ENCODE peak calls at places on chromosome 13, in nine cellular contexts. One of them, this sample, is unnamed.

GRCh38 chr13:97121894-97122293 is 100.2 kb upstream of the MBNL2 start:
- DNase-seq in RWPE2: no peak
- DNase-seq in breast epithelium: no peak
- DNase-seq in AG10803: no peak
- DNase-seq in Peyer's patch: no peak
- DNase-seq in psoas muscle: no peak
- DNase-seq in fibroblast of lung: no peak
- DNase-seq in upper lobe of right lung: no peak
- DNase-seq in transverse colon: no peak
- DNase-seq in this sample: no peak

GRCh38 chr13:30845297-30846214 is 60.5 kb upstream of the MEDAG start:
- DNase-seq in AG10803: no peak
- DNase-seq in RWPE2: no peak
- DNase-seq in transverse colon: no peak
- DNase-seq in fibroblast of lung: no peak
- DNase-seq in upper lobe of right lung: no peak
- DNase-seq in Peyer's patch: no peak
- DNase-seq in breast epithelium: no peak
- DNase-seq in psoas muscle: no peak
- DNase-seq in this sample: no peak

GRCh38 chr13:75513271-75513670 is 24.4 kb downstream of the COMMD6 start:
- DNase-seq in RWPE2: no peak
- DNase-seq in Peyer's patch: no peak
- DNase-seq in breast epithelium: no peak
- DNase-seq in fibroblast of lung: no peak
- DNase-seq in transverse colon: no peak
- DNase-seq in psoas muscle: no peak
- DNase-seq in upper lobe of right lung: no peak
- DNase-seq in AG10803: no peak
- DNase-seq in this sample: no peak

GRCh38 chr13:60647547-60647946 is 250.5 kb downstream of the TDRD3 start:
- DNase-seq in RWPE2: no peak
- DNase-seq in breast epithelium: no peak
- DNase-seq in transverse colon: no peak
- DNase-seq in Peyer's patch: no peak
- DNase-seq in upper lobe of right lung: no peak
- DNase-seq in AG10803: no peak
- DNase-seq in psoas muscle: no peak
- DNase-seq in fibroblast of lung: no peak
- DNase-seq in this sample: no peak

GRCh38 chr13:35826626-35827254 is 304.4 kb downstream of the DCLK1 start:
- DNase-seq in psoas muscle: no peak
- DNase-seq in AG10803: no peak
- DNase-seq in upper lobe of right lung: no peak
- DNase-seq in fibroblast of lung: no peak
- DNase-seq in transverse colon: no peak
- DNase-seq in RWPE2: no peak
- DNase-seq in breast epithelium: no peak
- DNase-seq in Peyer's patch: no peak
- DNase-seq in this sample: no peak

GRCh38 chr13:84570831-84571230 is 688.6 kb upstream of the SLITRK1 start:
- DNase-seq in Peyer's patch: no peak
- DNase-seq in psoas muscle: no peak
- DNase-seq in transverse colon: no peak
- DNase-seq in AG10803: no peak
- DNase-seq in fibroblast of lung: peak; percentile 4
- DNase-seq in breast epithelium: no peak
- DNase-seq in upper lobe of right lung: no peak
- DNase-seq in RWPE2: no peak
- DNase-seq in this sample: peak; percentile 41

GRCh38 chr13:42039457-42039945 is 8.9 kb upstream of the DGKH start:
- DNase-seq in AG10803: no peak
- DNase-seq in psoas muscle: no peak
- DNase-seq in transverse colon: no peak
- DNase-seq in upper lobe of right lung: no peak
- DNase-seq in breast epithelium: no peak
- DNase-seq in fibroblast of lung: no peak
- DNase-seq in Peyer's patch: no peak
- DNase-seq in RWPE2: no peak
- DNase-seq in this sample: no peak

GRCh38 chr13:101529419-101529818 is 76.9 kb downstream of the ITGBL1 start:
- DNase-seq in transverse colon: no peak
- DNase-seq in fibroblast of lung: peak; percentile 77
- DNase-seq in upper lobe of right lung: no peak
- DNase-seq in AG10803: peak; percentile 87
- DNase-seq in breast epithelium: no peak
- DNase-seq in Peyer's patch: no peak
- DNase-seq in psoas muscle: no peak
- DNase-seq in RWPE2: no peak
- DNase-seq in this sample: peak; percentile 96

GRCh38 chr13:34116651-34117050 is 298.7 kb downstream of the RFC3 start:
- DNase-seq in transverse colon: no peak
- DNase-seq in psoas muscle: no peak
- DNase-seq in AG10803: no peak
- DNase-seq in upper lobe of right lung: no peak
- DNase-seq in Peyer's patch: no peak
- DNase-seq in breast epithelium: no peak
- DNase-seq in fibroblast of lung: no peak
- DNase-seq in RWPE2: no peak
- DNase-seq in this sample: no peak

GRCh38 chr13:28355822-28356371 is 139.0 kb downstream of the FLT1 start:
- DNase-seq in Peyer's patch: no peak
- DNase-seq in RWPE2: no peak
- DNase-seq in upper lobe of right lung: no peak
- DNase-seq in AG10803: peak; percentile 56
- DNase-seq in breast epithelium: no peak
- DNase-seq in fibroblast of lung: no peak
- DNase-seq in transverse colon: no peak
- DNase-seq in psoas muscle: no peak
- DNase-seq in this sample: peak; percentile 72

GRCh38 chr13:43529796-43530195 is 257.0 kb downstream of the ENOX1 start:
- DNase-seq in fibroblast of lung: no peak
- DNase-seq in AG10803: no peak
- DNase-seq in transverse colon: no peak
- DNase-seq in breast epithelium: no peak
- DNase-seq in Peyer's patch: no peak
- DNase-seq in upper lobe of right lung: no peak
- DNase-seq in psoas muscle: no peak
- DNase-seq in RWPE2: no peak
- DNase-seq in this sample: no peak

GRCh38 chr13:29936051-29936813 is 85.8 kb upstream of the UBL3 start:
- DNase-seq in transverse colon: no peak
- DNase-seq in psoas muscle: no peak
- DNase-seq in Peyer's patch: no peak
- DNase-seq in RWPE2: no peak
- DNase-seq in upper lobe of right lung: no peak
- DNase-seq in breast epithelium: no peak
- DNase-seq in fibroblast of lung: no peak
- DNase-seq in AG10803: no peak
- DNase-seq in this sample: no peak

GRCh38 chr13:113092776-113093579 is 12.6 kb upstream of the F7 start:
- DNase-seq in upper lobe of right lung: no peak
- DNase-seq in transverse colon: no peak
- DNase-seq in RWPE2: peak; percentile 40
- DNase-seq in psoas muscle: no peak
- DNase-seq in breast epithelium: no peak
- DNase-seq in Peyer's patch: no peak
- DNase-seq in fibroblast of lung: no peak
- DNase-seq in AG10803: no peak
- DNase-seq in this sample: no peak

GRCh38 chr13:91467236-91467635 is 68.8 kb downstream of the GPC5 start:
- DNase-seq in fibroblast of lung: no peak
- DNase-seq in breast epithelium: no peak
- DNase-seq in Peyer's patch: no peak
- DNase-seq in RWPE2: no peak
- DNase-seq in transverse colon: no peak
- DNase-seq in AG10803: no peak
- DNase-seq in psoas muscle: no peak
- DNase-seq in upper lobe of right lung: no peak
- DNase-seq in this sample: no peak

GRCh38 chr13:99765869-99766268 is 205.7 kb downstream of the ZIC5 start:
- DNase-seq in upper lobe of right lung: no peak
- DNase-seq in RWPE2: no peak
- DNase-seq in fibroblast of lung: no peak
- DNase-seq in transverse colon: no peak
- DNase-seq in Peyer's patch: no peak
- DNase-seq in breast epithelium: no peak
- DNase-seq in AG10803: no peak
- DNase-seq in psoas muscle: no peak
- DNase-seq in this sample: no peak

GRCh38 chr13:99768986-99769385 is 202.6 kb downstream of the ZIC5 start:
- DNase-seq in transverse colon: no peak
- DNase-seq in fibroblast of lung: no peak
- DNase-seq in psoas muscle: no peak
- DNase-seq in AG10803: no peak
- DNase-seq in breast epithelium: no peak
- DNase-seq in Peyer's patch: no peak
- DNase-seq in RWPE2: no peak
- DNase-seq in upper lobe of right lung: no peak
- DNase-seq in this sample: no peak

GRCh38 chr13:99766641-99767045 is 204.9 kb downstream of the ZIC5 start:
- DNase-seq in psoas muscle: no peak
- DNase-seq in RWPE2: no peak
- DNase-seq in fibroblast of lung: no peak
- DNase-seq in upper lobe of right lung: no peak
- DNase-seq in Peyer's patch: no peak
- DNase-seq in AG10803: no peak
- DNase-seq in breast epithelium: no peak
- DNase-seq in transverse colon: no peak
- DNase-seq in this sample: no peak
- TF ChIP-seq CTCF in psoas muscle: no peak
- TF ChIP-seq CTCF in RWPE2: peak; percentile 16
- TF ChIP-seq CTCF in fibroblast of lung: no peak
- TF ChIP-seq CTCF in upper lobe of right lung: no peak
- TF ChIP-seq CTCF in Peyer's patch: no peak
- TF ChIP-seq CTCF in AG10803: no peak
- TF ChIP-seq CTCF in breast epithelium: no peak
- TF ChIP-seq CTCF in transverse colon: no peak
- TF ChIP-seq CTCF in this sample: no peak

DNA sequence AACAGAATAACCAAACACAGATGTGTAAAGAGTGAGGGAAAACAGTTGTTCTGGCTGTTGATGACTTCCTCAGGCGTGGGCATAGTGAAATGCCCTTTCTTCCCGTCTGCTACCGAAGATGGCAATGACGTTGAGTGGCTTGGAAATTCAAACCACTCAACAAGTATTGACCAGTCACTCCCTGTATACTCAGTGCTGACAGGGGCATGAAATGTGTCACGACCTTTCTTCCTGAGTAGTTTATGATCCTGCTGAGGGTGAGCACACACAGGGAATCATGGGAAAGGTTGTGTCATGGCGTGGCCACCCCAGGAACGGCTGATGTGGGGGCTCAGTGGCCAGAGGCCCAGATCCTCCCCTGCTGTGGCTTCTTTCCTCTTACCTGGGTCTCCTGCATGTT is 87.8 kb upstream of the C1QTNF9B start:
- DNase-seq in upper lobe of right lung: no peak
- DNase-seq in transverse colon: no peak
- DNase-seq in fibroblast of lung: no peak
- DNase-seq in psoas muscle: no peak
- DNase-seq in breast epithelium: no peak
- DNase-seq in AG10803: no peak
- DNase-seq in Peyer's patch: no peak
- DNase-seq in RWPE2: no peak
- DNase-seq in this sample: no peak
- H3K4me3 ChIP-seq in upper lobe of right lung: no peak overlapping the region
- H3K4me3 ChIP-seq in transverse colon: no peak overlapping the region
- H3K4me3 ChIP-seq in fibroblast of lung: no peak overlapping the region
- H3K4me3 ChIP-seq in psoas muscle: no peak overlapping the region
- H3K4me3 ChIP-seq in breast epithelium: peak overlapping the region; percentile 9
- H3K4me3 ChIP-seq in AG10803: no peak overlapping the region
- H3K4me3 ChIP-seq in Peyer's patch: no peak overlapping the region
- H3K4me3 ChIP-seq in RWPE2: no peak overlapping the region
- H3K4me3 ChIP-seq in this sample: no peak overlapping the region

DNA sequence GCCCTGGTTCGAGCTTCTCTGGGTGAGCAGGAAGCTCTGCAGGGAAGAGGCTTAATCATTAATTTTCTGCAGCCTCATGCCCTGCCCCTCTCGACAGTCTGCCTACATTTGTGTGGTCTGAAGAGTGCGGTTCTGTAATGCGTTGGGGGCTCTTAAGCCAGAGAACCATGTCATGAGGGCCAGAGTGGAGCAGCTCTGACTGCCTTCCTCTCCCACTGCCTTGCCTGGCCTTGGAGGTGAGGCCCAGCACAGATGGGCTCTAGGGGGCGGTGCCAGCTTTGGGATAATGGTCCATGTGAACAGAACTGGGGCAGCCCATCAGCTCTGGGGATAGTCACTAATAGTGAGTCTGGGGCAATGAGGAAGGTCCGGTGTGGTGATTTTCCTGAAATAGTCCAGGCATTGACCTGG is 5.7 kb downstream of the FGF9 start:
- DNase-seq in RWPE2: no peak
- DNase-seq in psoas muscle: peak; percentile 24
- DNase-seq in breast epithelium: no peak
- DNase-seq in fibroblast of lung: no peak
- DNase-seq in transverse colon: peak; percentile 42
- DNase-seq in AG10803: no peak
- DNase-seq in upper lobe of right lung: peak; percentile 75
- DNase-seq in Peyer's patch: peak; percentile 58
- DNase-seq in this sample: no peak
- TF ChIP-seq CTCF in RWPE2: peak; percentile 21
- TF ChIP-seq CTCF in psoas muscle: no peak
- TF ChIP-seq CTCF in breast epithelium: no peak
- TF ChIP-seq CTCF in fibroblast of lung: no peak
- TF ChIP-seq CTCF in transverse colon: no peak
- TF ChIP-seq CTCF in AG10803: no peak
- TF ChIP-seq CTCF in upper lobe of right lung: no peak
- TF ChIP-seq CTCF in Peyer's patch: no peak
- TF ChIP-seq CTCF in this sample: no peak

GRCh38 chr13:24022568-24022967 is 125.3 kb upstream of the C1QTNF9B start:
- DNase-seq in fibroblast of lung: no peak
- DNase-seq in transverse colon: no peak
- DNase-seq in psoas muscle: no peak
- DNase-seq in RWPE2: no peak
- DNase-seq in upper lobe of right lung: no peak
- DNase-seq in Peyer's patch: no peak
- DNase-seq in AG10803: no peak
- DNase-seq in breast epithelium: no peak
- DNase-seq in this sample: no peak

GRCh38 chr13:24032674-24033073 is 127.8 kb upstream of the SPATA13 start:
- DNase-seq in Peyer's patch: no peak
- DNase-seq in transverse colon: no peak
- DNase-seq in breast epithelium: no peak
- DNase-seq in fibroblast of lung: no peak
- DNase-seq in psoas muscle: no peak
- DNase-seq in AG10803: peak; percentile 61
- DNase-seq in RWPE2: no peak
- DNase-seq in upper lobe of right lung: no peak
- DNase-seq in this sample: peak; percentile 60

GRCh38 chr13:24023073-24023472 is 125.8 kb upstream of the C1QTNF9B start:
- DNase-seq in AG10803: no peak
- DNase-seq in breast epithelium: no peak
- DNase-seq in RWPE2: no peak
- DNase-seq in psoas muscle: no peak
- DNase-seq in Peyer's patch: no peak
- DNase-seq in upper lobe of right lung: no peak
- DNase-seq in fibroblast of lung: no peak
- DNase-seq in transverse colon: no peak
- DNase-seq in this sample: no peak

GRCh38 chr13:24032252-24032651 is 128.3 kb upstream of the SPATA13 start:
- DNase-seq in transverse colon: no peak
- DNase-seq in Peyer's patch: no peak
- DNase-seq in RWPE2: no peak
- DNase-seq in fibroblast of lung: peak; percentile 75
- DNase-seq in upper lobe of right lung: no peak
- DNase-seq in breast epithelium: no peak
- DNase-seq in psoas muscle: no peak
- DNase-seq in AG10803: peak; percentile 98
- DNase-seq in this sample: peak; percentile 86

GRCh38 chr13:24027494-24027893 is 130.2 kb upstream of the C1QTNF9B start:
- DNase-seq in Peyer's patch: no peak
- DNase-seq in transverse colon: no peak
- DNase-seq in psoas muscle: no peak
- DNase-seq in upper lobe of right lung: no peak
- DNase-seq in fibroblast of lung: no peak
- DNase-seq in breast epithelium: no peak
- DNase-seq in RWPE2: no peak
- DNase-seq in AG10803: no peak
- DNase-seq in this sample: no peak
- H3K4me3 ChIP-seq in Peyer's patch: no peak overlapping the region
- H3K4me3 ChIP-seq in transverse colon: no peak overlapping the region
- H3K4me3 ChIP-seq in psoas muscle: no peak overlapping the region
- H3K4me3 ChIP-seq in upper lobe of right lung: no peak overlapping the region
- H3K4me3 ChIP-seq in fibroblast of lung: no peak overlapping the region
- H3K4me3 ChIP-seq in breast epithelium: no peak overlapping the region
- H3K4me3 ChIP-seq in RWPE2: no peak overlapping the region
- H3K4me3 ChIP-seq in AG10803: no peak overlapping the region
- H3K4me3 ChIP-seq in this sample: no peak overlapping the region

This sample was measured in fibroblast of mammary gland.